ENCODE peak calls at places on chromosomes 11 and 22, in nine cellular contexts. T, F, R, V, W, D, S, N and L are unnamed samples.

GRCh38 chr11:3835752-3836151 is 5.0 kb downstream of the RHOG start:
- DNase-seq in T (no peak), F (no peak), R (no peak), V (no peak), W (no peak), D (no peak), S (no peak), N (no peak), L (no peak)

GRCh38 chr22:19429950-19430889 is 1.3 kb downstream of the HIRA start:
- DNase-seq in T (peak; percentile 51), F (peak; percentile 37), R (peak; percentile 15), V (peak; percentile 79), W (peak; percentile 68), D (peak; percentile 9), S (peak; percentile 55), N (no peak), L (peak; percentile 64)

GRCh38 chr22:40491990-40492631 is 121.7 kb downstream of the SGSM3 start:
- DNase-seq in T (no peak), F (no peak), R (no peak), V (no peak), W (no peak), D (no peak), S (no peak), N (no peak), L (no peak)

GRCh38 chr11:102546427-102546826 is 15.9 kb upstream of the MMP7 start:
- DNase-seq in T (no peak), F (no peak), R (no peak), V (no peak), W (no peak), D (no peak), S (no peak), N (no peak), L (no peak)

GRCh38 chr22:32103648-32104326 is 55.3 kb downstream of the C22orf42 start:
- DNase-seq in T (no peak), F (no peak), R (no peak), V (no peak), W (no peak), D (no peak), S (no peak), N (no peak), L (no peak)

GRCh38 chr11:115161876-115162275 is 342.3 kb downstream of the CADM1 start:
- DNase-seq in T (no peak), F (no peak), R (no peak), V (no peak), W (no peak), D (no peak), S (no peak), N (no peak), L (no peak)

GRCh38 chr11:74755395-74755995 is 6.8 kb downstream of the RNF169 start:
- DNase-seq in T (no peak), F (no peak), R (no peak), V (no peak), W (no peak), D (no peak), S (no peak), N (no peak), L (no peak)

GRCh38 chr11:78262710-78263109 is 74.0 kb downstream of the USP35 start:
- DNase-seq in T (no peak), F (no peak), R (no peak), V (no peak), W (no peak), D (no peak), S (no peak), N (no peak), L (no peak)

GRCh38 chr11:120229451-120230424 is 10.2 kb upstream of the POU2F3 start:
- DNase-seq in T (no peak), F (no peak), R (no peak), V (no peak), W (no peak), D (no peak), S (no peak), N (no peak), L (no peak)

GRCh38 chr11:70503878-70504240 is 105.5 kb downstream of the CTTN start:
- DNase-seq in T (no peak), F (no peak), R (no peak), V (peak; percentile 49), W (no peak), D (no peak), S (no peak), N (no peak), L (no peak)

GRCh38 chr11:100739636-100740035 is 52.5 kb downstream of the ARHGAP42 start:
- DNase-seq in T (peak; percentile 32), F (no peak), R (no peak), V (peak; percentile 55), W (no peak), D (no peak), S (no peak), N (no peak), L (peak; percentile 36)

GRCh38 chr11:62573006-62573591 is 592 bp downstream of the EEF1G start:
- DNase-seq in T (peak; percentile 9), F (no peak), R (no peak), V (peak; percentile 36), W (peak; percentile 67), D (no peak), S (no peak), N (no peak), L (peak; percentile 44)

DNA sequence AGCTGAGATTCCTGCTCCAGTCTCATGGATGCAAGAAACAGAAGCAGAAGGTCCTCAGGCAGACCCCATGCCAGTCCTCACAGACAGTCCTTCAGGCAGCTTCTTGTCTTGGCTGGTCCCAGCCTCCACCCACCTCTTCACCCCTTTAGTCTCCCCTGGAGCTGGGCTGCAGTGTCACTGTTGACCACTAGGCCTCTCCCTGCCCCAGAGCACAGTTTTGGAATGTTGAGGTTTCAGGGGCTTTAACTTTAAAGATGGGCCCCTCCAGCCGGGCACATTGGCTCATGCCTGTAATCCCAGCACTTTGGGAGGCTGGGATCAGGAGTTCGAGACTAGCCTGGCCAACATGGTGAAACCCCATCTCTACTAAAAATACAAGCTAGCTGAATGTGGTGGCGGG is 39.5 kb upstream of the GCAT start:
- DNase-seq in T (no peak), F (no peak), R (no peak), V (no peak), W (no peak), D (no peak), S (no peak), N (no peak), L (no peak)
- TF ChIP-seq CTCF in T (no peak), F (no peak), R (peak; percentile 29), V (peak; percentile 4), W (peak; percentile 10), D (no peak), S (peak; percentile 18), N (no peak), L (peak; percentile 12)

GRCh38 chr22:25764270-25765015 is 22.5 kb downstream of the MYO18B start:
- DNase-seq in T (no peak), F (no peak), R (no peak), V (no peak), W (no peak), D (no peak), S (no peak), N (no peak), L (no peak)
- H3K27ac ChIP-seq in T (no peak overlapping the region), F (no peak overlapping the region), R (no peak overlapping the region), V (no peak overlapping the region), W (no peak overlapping the region), D (no peak overlapping the region), S (no peak overlapping the region), N (no peak overlapping the region), L (no peak overlapping the region)

GRCh38 chr11:34910817-34911216 is 5.4 kb downstream of the APIP start:
- DNase-seq in T (peak; percentile 11), F (no peak), R (no peak), V (no peak), W (no peak), D (no peak), S (no peak), N (no peak), L (no peak)

GRCh38 chr11:34915136-34916013 is 804 bp downstream of the APIP start:
- DNase-seq in T (no peak), F (no peak), R (no peak), V (no peak), W (no peak), D (no peak), S (no peak), N (peak; percentile 8), L (no peak)

GRCh38 chr11:34921156-34921555 is 4.7 kb downstream of the PDHX start:
- DNase-seq in T (no peak), F (no peak), R (no peak), V (no peak), W (no peak), D (no peak), S (no peak), N (no peak), L (no peak)

GRCh38 chr11:34916810-34917780 is 677 bp downstream of the PDHX start:
- DNase-seq in T (no peak), F (no peak), R (no peak), V (no peak), W (no peak), D (no peak), S (no peak), N (peak; percentile 8), L (no peak)

DNA sequence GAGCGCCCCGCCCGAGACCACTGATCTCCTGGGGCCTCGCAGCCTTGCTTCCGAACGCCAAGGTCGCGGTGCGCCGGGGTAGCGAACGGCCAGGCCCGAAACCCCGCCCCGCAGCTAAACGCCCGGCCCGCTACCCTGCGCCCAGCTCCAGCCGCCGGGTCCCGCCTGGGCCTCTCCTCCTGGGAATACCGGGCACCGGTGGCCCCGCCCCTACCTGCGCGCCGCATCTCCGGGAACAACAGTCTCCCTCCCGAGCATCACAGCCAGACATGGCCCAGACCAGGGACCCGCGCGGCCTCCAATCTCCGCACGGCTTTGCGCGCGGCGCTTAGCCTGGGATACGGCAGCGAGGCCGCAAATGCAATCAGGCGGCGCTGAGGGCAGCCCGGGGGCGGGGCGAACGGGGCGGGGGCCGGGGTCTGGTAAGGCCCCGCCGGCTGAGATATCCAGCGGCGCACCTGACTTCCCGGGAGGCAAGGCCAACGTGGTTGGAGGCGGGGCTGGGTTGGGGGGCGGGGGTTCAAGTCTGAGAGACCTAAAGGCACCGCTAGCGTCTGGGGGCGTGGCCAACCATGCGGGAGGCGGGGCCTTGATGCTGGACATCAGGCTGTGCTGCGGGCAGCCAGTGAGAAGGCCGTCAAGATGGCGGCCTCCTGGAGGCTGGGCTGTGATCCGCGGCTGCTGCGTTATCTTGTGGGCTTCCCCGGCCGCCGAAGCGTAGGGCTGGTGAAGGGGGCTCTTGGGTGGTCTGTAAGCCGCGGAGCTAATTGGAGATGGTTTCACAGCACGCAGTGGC is at the start of the genes APIP and PDHX:
- DNase-seq in T (peak; percentile 99), F (peak; percentile 87), R (peak; percentile 99), V (peak; percentile 99), W (peak; percentile 100), D (peak; percentile 95), S (peak; percentile 99), N (peak; percentile 90), L (peak; percentile 100)
- TF ChIP-seq CTCF in T (no peak), F (no peak), R (no peak), V (no peak), W (no peak), D (no peak), S (no peak), N (no peak), L (no peak)

DNA sequence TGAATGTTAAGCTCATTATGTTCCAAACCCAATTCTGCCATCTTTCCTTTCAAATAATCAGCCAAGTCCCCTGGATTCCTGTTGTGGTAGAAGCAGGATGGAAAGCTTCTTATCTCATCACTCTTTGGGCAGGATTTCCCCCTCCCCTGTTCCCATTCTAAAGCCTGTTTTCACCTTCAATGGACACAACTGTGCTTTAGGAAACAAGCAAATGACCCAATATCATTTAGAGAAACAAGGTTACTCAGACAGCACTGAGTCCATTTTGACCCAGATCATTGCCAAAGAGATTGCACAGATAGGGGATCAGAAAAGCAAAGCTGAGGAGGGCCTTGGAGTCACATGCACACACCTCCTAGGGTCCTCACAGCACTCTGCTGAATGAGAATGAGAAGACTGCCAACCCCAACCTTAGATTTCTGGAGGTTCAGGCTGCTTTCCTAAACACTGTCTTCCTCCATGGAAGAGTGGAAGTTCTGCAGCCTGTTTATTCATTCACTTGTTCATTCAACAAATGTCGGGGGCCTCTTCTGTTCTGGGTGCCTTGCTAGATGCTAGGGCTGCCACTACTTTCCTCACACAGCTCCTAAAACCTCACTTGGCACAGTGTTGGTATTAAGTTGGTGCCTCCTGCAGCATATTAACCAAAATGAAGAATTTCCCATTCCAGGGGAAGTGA is 95.3 kb downstream of the ME3 start:
- DNase-seq in T (no peak), F (no peak), R (no peak), V (no peak), W (no peak), D (no peak), S (no peak), N (no peak), L (no peak)
- H3K27ac ChIP-seq in T (no peak overlapping the region), F (no peak overlapping the region), R (no peak overlapping the region), V (no peak overlapping the region), W (no peak overlapping the region), D (no peak overlapping the region), S (no peak overlapping the region), N (peak overlapping the region; percentile 83), L (no peak overlapping the region)